ENCODE peak calls at places on chromosomes 2 and 18, in nine cellular contexts. E is mucosa of gallbladder; B is A549; N is stimulated activated CD4-positive, alpha-beta T cell treated with anti-CD3 and anti-CD28 coated beads, Interleukin-1b, Interleukin-23, amount 100 ng/mL, for 48 hours; R is fibroblast of lung; Z is cardiac fibroblast; S is NCI-H774; A is adrenal gland; L is bronchial epithelial cell. O is an unnamed sample.

GRCh38 chr2:239109041-239109915 is 261.4 kb downstream of the TWIST2 start:
- DNase-seq in E (peak), B (no peak), N (no peak), R (no peak), Z (no peak), S (peak), A (no peak), L (peak), O (no peak)

GRCh38 chr2:104790100-104790811 is 63.7 kb upstream of the POU3F3 start:
- DNase-seq in E (no peak), B (no peak), N (no peak), R (no peak), Z (no peak), S (no peak), A (no peak), L (no peak), O (no peak)

GRCh38 chr2:176483901-176484568 is 214.8 kb downstream of the MTX2 start:
- DNase-seq in E (no peak), B (no peak), N (no peak), R (no peak), Z (no peak), S (no peak), A (no peak), L (no peak), O (no peak)

GRCh38 chr18:79982736-79983135 is 5.6 kb downstream of the TXNL4A start:
- DNase-seq in E (no peak), B (no peak), N (peak), R (peak), Z (peak), S (no peak), A (no peak), L (no peak), O (no peak)

GRCh38 chr2:226795281-226796011 is 4.2 kb downstream of the IRS1 start:
- DNase-seq in E (peak), B (no peak), N (no peak), R (peak), Z (no peak), S (no peak), A (peak), L (no peak), O (no peak)

GRCh38 chr2:72236445-72237067 is 88.9 kb upstream of the CYP26B1 start:
- DNase-seq in E (no peak), B (no peak), N (no peak), R (peak), Z (peak), S (no peak), A (no peak), L (peak), O (no peak)

GRCh38 chr2:74551942-74552913 is 1.5 kb downstream of the LOXL3 start:
- DNase-seq in E (no peak), B (no peak), N (no peak), R (no peak), Z (no peak), S (no peak), A (no peak), L (no peak), O (peak)

GRCh38 chr2:96665083-96665569 is 22.6 kb downstream of the FER1L5 start:
- DNase-seq in E (no peak), B (peak), N (no peak), R (peak), Z (peak), S (no peak), A (peak), L (peak), O (no peak)

GRCh38 chr2:121907905-121908304 is 152.5 kb downstream of the TSN start:
- DNase-seq in E (no peak), B (no peak), N (no peak), R (no peak), Z (no peak), S (no peak), A (no peak), L (no peak), O (no peak)

GRCh38 chr2:235937526-235937925 is 230.7 kb downstream of the GBX2 start:
- DNase-seq in E (no peak), B (no peak), N (no peak), R (no peak), Z (no peak), S (no peak), A (no peak), L (no peak), O (no peak)

GRCh38 chr2:112204411-112204810 is 50.4 kb downstream of the ZC3H8 start:
- DNase-seq in E (no peak), B (no peak), N (no peak), R (peak), Z (peak), S (no peak), A (no peak), L (peak), O (no peak)

GRCh38 chr2:222298311-222299150 is at the start of gene PAX3:
- DNase-seq in E (no peak), B (no peak), N (no peak), R (no peak), Z (no peak), S (no peak), A (no peak), L (no peak), O (no peak)

GRCh38 chr18:72207280-72207679 is 336.9 kb downstream of the CBLN2 start:
- DNase-seq in E (no peak), B (no peak), N (no peak), R (no peak), Z (no peak), S (no peak), A (no peak), L (no peak), O (no peak)

GRCh38 chr2:189214484-189214883 is 34.9 kb upstream of the COL5A2 start:
- DNase-seq in E (no peak), B (no peak), N (no peak), R (no peak), Z (no peak), S (no peak), A (no peak), L (no peak), O (no peak)

GRCh38 chr2:204795156-204795555 is 249.9 kb downstream of the PARD3B start:
- DNase-seq in E (no peak), B (no peak), N (no peak), R (peak), Z (peak), S (no peak), A (no peak), L (peak), O (no peak)

O was measured in GM10248.